ENCODE peak calls at places on chromosomes 7 and 10, in nine cellular contexts. C is choroid plexus epithelial cell, M is BE2C, F is cardiac fibroblast, D is GM12878, Y is A673, V is cardiac muscle cell, R is neural progenitor cell, S is AG04450. K is an unnamed sample.

GRCh38 chr10:70557086-70557845 is 45.3 kb downstream of the PRF1 start:
- DNase-seq in C (no peak), R (no peak), M (no peak), Y (no peak), S (no peak), F (no peak), V (no peak), D (no peak), K (no peak)

GRCh38 chr7:1562611-1563051 is 6.6 kb upstream of the TMEM184A start:
- DNase-seq in M (peak), S (peak), V (no peak), C (no peak), R (no peak), Y (no peak), F (no peak), D (no peak), K (no peak)

GRCh38 chr10:79981673-79982485 is 33.0 kb upstream of the SFTPD start:
- DNase-seq in F (peak), D (no peak), Y (peak), C (peak), M (peak), V (peak), R (peak), S (no peak), K (peak)

GRCh38 chr10:25078659-25079429 is 62.4 kb downstream of the THNSL1 start:
- DNase-seq in Y (no peak), R (no peak), D (no peak), C (no peak), F (peak), S (no peak), M (no peak), V (no peak), K (no peak)

GRCh38 chr10:129520440-129521080 is 53.5 kb downstream of the MGMT start:
- DNase-seq in R (no peak), M (no peak), D (no peak), S (no peak), Y (no peak), V (no peak), C (no peak), F (no peak), K (no peak)

GRCh38 chr10:86117051-86117450 is 249.5 kb downstream of the GRID1 start:
- DNase-seq in D (no peak), Y (no peak), C (no peak), V (no peak), S (no peak), M (no peak), F (no peak), R (no peak), K (no peak)

GRCh38 chr10:102791754-102792153 is 45.5 kb downstream of the CYP17A1 start:
- DNase-seq in M (no peak), D (no peak), R (no peak), S (no peak), C (no peak), V (no peak), Y (no peak), F (no peak), K (no peak)

GRCh38 chr10:19954601-19955000 is 138.4 kb downstream of the PLXDC2 start:
- DNase-seq in M (no peak), S (no peak), V (no peak), D (no peak), Y (no peak), C (no peak), F (no peak), R (no peak), K (no peak)

GRCh38 chr10:15486404-15486803 is 115.3 kb upstream of the FAM171A1 start:
- DNase-seq in M (no peak), D (no peak), Y (no peak), C (peak), F (no peak), S (no peak), V (peak), R (no peak), K (no peak)

GRCh38 chr7:73952266-73952665 is 75.7 kb upstream of the ELN start:
- DNase-seq in V (no peak), R (no peak), D (no peak), F (no peak), S (no peak), C (no peak), M (no peak), Y (no peak), K (no peak)

GRCh38 chr10:121978511-121978910 is 3.5 kb upstream of the NSMCE4A start:
- DNase-seq in R (no peak), V (no peak), M (no peak), C (no peak), F (no peak), D (no peak), Y (no peak), S (no peak), K (no peak)

GRCh38 chr10:6065845-6066244 is 3.7 kb upstream of the IL2RA start:
- DNase-seq in Y (no peak), C (peak), S (no peak), D (no peak), M (no peak), V (peak), F (peak), R (no peak), K (no peak)

GRCh38 chr10:121675344-121675743 is 77.1 kb upstream of the FGFR2 start:
- DNase-seq in C (no peak), Y (no peak), V (no peak), F (no peak), M (no peak), D (no peak), R (no peak), S (no peak), K (peak)

GRCh38 chr7:100889761-100890639 is 485 bp upstream of the UFSP1 start:
- DNase-seq in F (peak), R (peak), D (peak), M (peak), C (peak), V (peak), S (peak), Y (peak), K (peak)

GRCh38 chr7:70660154-70660818 is 471.7 kb upstream of the GALNT17 start:
- DNase-seq in S (no peak), Y (no peak), V (no peak), M (no peak), R (no peak), C (no peak), F (no peak), D (no peak), K (no peak)

GRCh38 chr10:71735709-71736569 is 16.4 kb upstream of the C10orf105 start:
- DNase-seq in D (no peak), S (no peak), C (no peak), F (no peak), Y (no peak), M (no peak), R (no peak), V (no peak), K (no peak)

GRCh38 chr7:127437772-127438330 is 45.3 kb upstream of the ZNF800 start:
- DNase-seq in R (no peak), Y (peak), F (peak), M (no peak), V (peak), S (peak), D (no peak), C (peak), K (peak)

GRCh38 chr10:70985824-70986336 is 97.5 kb upstream of the PCBD1 start:
- DNase-seq in S (no peak), V (no peak), M (no peak), F (no peak), R (no peak), D (no peak), Y (no peak), C (no peak), K (peak)

GRCh38 chr7:35334511-35334910 is 80.6 kb upstream of the TBX20 start:
- DNase-seq in R (no peak), S (no peak), Y (no peak), M (no peak), V (no peak), F (peak), D (no peak), C (peak), K (peak)

GRCh38 chr7:157432541-157432956 is 95.7 kb downstream of the DNAJB6 start:
- DNase-seq in C (peak), S (peak), Y (peak), V (peak), M (peak), D (no peak), F (peak), R (peak), K (peak)

GRCh38 chr7:2519119-2519930 is at the start of gene LFNG:
- DNase-seq in F (peak), Y (peak), M (peak), S (peak), R (peak), D (peak), C (peak), V (peak), K (peak)

GRCh38 chr7:34307540-34307939 is 350.5 kb upstream of the NPSR1 start:
- DNase-seq in F (no peak), R (no peak), C (no peak), V (no peak), S (no peak), M (no peak), D (no peak), Y (no peak), K (no peak)

GRCh38 chr7:149741629-149742028 is 31.8 kb downstream of the ZNF467 start:
- DNase-seq in D (no peak), F (no peak), V (peak), R (no peak), C (no peak), S (no peak), M (peak), Y (peak), K (no peak)
- H3K4me3 ChIP-seq in D (peak), F (no peak), V (no peak), R (no peak), C (no peak), S (no peak), M (peak), Y (peak), K (no peak)

GRCh38 chr7:117403737-117404136 is 23.6 kb downstream of the ASZ1 start:
- DNase-seq in V (no peak), D (no peak), S (no peak), R (no peak), Y (no peak), C (no peak), M (no peak), F (no peak), K (no peak)

GRCh38 chr7:117402109-117402508 is 25.2 kb downstream of the ASZ1 start:
- DNase-seq in F (peak), V (no peak), R (peak), D (no peak), C (peak), S (no peak), M (no peak), Y (no peak), K (peak)

GRCh38 chr7:117399820-117400422 is 27.4 kb downstream of the ASZ1 start:
- DNase-seq in C (peak), R (no peak), F (peak), M (no peak), Y (peak), V (peak), D (no peak), S (no peak), K (peak)

GRCh38 chr7:117401293-117402002 is 25.8 kb downstream of the ASZ1 start:
- DNase-seq in C (peak), D (no peak), V (peak), S (no peak), Y (peak), F (peak), M (no peak), R (peak), K (peak)

GRCh38 chr7:117405519-117405918 is 21.8 kb downstream of the ASZ1 start:
- DNase-seq in M (no peak), V (no peak), C (no peak), Y (no peak), D (no peak), F (no peak), S (no peak), R (peak), K (no peak)
- TF ChIP-seq CTCF in M (no peak), V (no peak), C (peak), Y (peak), D (no peak), F (no peak), S (peak), R (peak), K (no peak)

DNA sequence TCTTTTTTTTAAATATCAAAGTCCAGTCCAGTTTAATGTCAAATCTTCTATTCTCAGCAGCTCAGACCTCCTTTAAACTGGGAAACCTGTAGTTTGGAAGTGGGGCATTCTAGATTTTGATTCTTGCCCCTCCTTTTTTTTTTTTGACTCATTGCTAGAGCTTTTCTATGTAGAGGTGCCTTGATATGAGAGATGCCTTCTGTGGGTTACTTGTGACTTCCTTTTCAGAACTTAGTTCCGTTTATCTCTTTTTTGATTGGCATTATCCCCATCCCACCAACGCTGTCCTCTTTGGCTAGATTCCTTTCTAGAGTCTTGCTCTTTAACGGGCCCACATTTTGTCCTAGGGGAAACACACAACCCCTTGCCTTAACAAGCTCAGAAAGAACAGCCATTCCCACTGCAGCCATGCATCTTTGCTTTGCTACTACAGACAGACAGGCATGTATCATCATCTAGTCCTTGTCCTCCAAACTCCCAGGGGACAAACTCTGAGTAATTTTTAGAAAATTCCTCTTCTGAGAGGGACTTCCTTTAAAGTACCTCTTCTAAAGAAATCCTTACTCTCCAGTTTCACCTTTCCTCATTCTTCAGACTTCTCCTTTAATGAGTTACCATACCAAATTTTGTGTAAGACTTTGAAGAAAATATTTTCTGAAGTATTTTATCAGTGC is 153.6 kb downstream of the PHF14 start:
- DNase-seq in R (no peak), F (peak), D (no peak), V (no peak), C (no peak), S (no peak), M (no peak), Y (peak), K (no peak)
- H3K4me3 ChIP-seq in R (no peak), F (no peak), D (no peak), V (no peak), C (no peak), S (no peak), M (no peak), Y (no peak), K (no peak)

GRCh38 chr7:66837661-66838060 is 83.4 kb upstream of the TMEM248 start:
- DNase-seq in M (no peak), F (no peak), C (no peak), S (no peak), R (no peak), D (no peak), V (no peak), Y (no peak), K (no peak)

GRCh38 chr7:66839814-66840213 is 81.2 kb upstream of the TMEM248 start:
- DNase-seq in C (no peak), R (no peak), D (no peak), Y (no peak), F (no peak), M (no peak), V (no peak), S (no peak), K (no peak)

GRCh38 chr7:66840316-66840715 is 80.7 kb upstream of the TMEM248 start:
- DNase-seq in D (no peak), C (no peak), R (no peak), M (peak), S (no peak), Y (no peak), V (no peak), F (no peak), K (no peak)

GRCh38 chr7:66832531-66833351 is 88.3 kb upstream of the TMEM248 start:
- DNase-seq in R (no peak), S (no peak), D (no peak), F (no peak), M (no peak), Y (no peak), C (no peak), V (no peak), K (no peak)

DNA sequence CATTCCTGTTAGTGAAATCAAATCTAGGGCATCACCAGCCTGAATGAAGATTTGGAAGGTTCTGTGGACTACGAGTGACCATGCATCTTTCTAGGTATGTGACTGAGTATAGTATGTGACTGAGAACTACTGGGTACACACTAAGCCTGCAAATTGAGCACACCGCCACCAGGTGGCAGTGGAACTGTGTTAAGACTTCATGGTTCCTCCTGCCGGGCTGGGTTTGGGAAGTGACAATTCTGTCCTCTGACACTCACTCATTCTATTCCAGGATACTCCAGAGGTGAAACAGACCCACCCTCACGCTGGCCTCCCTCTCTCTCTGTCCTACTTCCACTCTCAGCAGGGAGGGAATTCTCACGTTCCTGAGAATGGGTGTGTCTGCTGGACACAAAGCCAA is 84.0 kb upstream of the TMEM248 start:
- DNase-seq in R (peak), Y (peak), D (no peak), F (peak), M (peak), S (no peak), V (peak), C (peak), K (peak)
- TF ChIP-seq CTCF in R (peak), Y (peak), D (peak), F (peak), M (peak), S (peak), V (peak), C (peak), K (peak)

GRCh38 chr10:48251152-48251524 is 23.4 kb downstream of the FRMPD2 start:
- DNase-seq in Y (peak), F (peak), D (no peak), C (peak), S (no peak), V (peak), R (no peak), M (no peak), K (peak)

GRCh38 chr10:48249004-48249762 is 25.3 kb downstream of the FRMPD2 start:
- DNase-seq in S (no peak), D (no peak), V (no peak), F (no peak), M (no peak), R (no peak), C (no peak), Y (no peak), K (no peak)

GRCh38 chr10:48248462-48248861 is 26.0 kb downstream of the FRMPD2 start:
- DNase-seq in V (no peak), D (no peak), S (no peak), M (no peak), R (no peak), C (no peak), F (no peak), Y (no peak), K (no peak)

GRCh38 chr10:48251525-48252353 is 22.8 kb downstream of the FRMPD2 start:
- DNase-seq in Y (no peak), D (no peak), S (no peak), F (no peak), R (no peak), V (no peak), M (no peak), C (no peak), K (peak)

GRCh38 chr10:48249763-48250351 is 24.6 kb downstream of the FRMPD2 start:
- DNase-seq in F (no peak), Y (no peak), S (no peak), C (no peak), M (no peak), R (no peak), V (no peak), D (no peak), K (no peak)
- H3K4me3 ChIP-seq in F (no peak), Y (no peak), S (no peak), C (no peak), M (no peak), R (no peak), V (no peak), D (no peak), K (no peak)

GRCh38 chr7:129388353-129389098 is 45.7 kb upstream of the STRIP2 start:
- DNase-seq in Y (no peak), C (no peak), R (no peak), S (no peak), D (no peak), F (no peak), M (no peak), V (no peak), K (no peak)

GRCh38 chr7:129387537-129387936 is 46.7 kb upstream of the STRIP2 start:
- DNase-seq in C (no peak), R (peak), S (no peak), D (no peak), Y (no peak), M (no peak), V (no peak), F (no peak), K (no peak)

GRCh38 chr7:129390314-129390713 is 43.9 kb upstream of the STRIP2 start:
- DNase-seq in S (no peak), F (no peak), R (no peak), C (no peak), D (no peak), V (no peak), Y (no peak), M (no peak), K (no peak)

GRCh38 chr7:129391546-129392211 is 42.6 kb upstream of the STRIP2 start:
- DNase-seq in R (no peak), C (no peak), V (no peak), D (no peak), S (no peak), M (no peak), Y (no peak), F (no peak), K (no peak)

GRCh38 chr7:129389829-129390228 is 44.4 kb upstream of the STRIP2 start:
- DNase-seq in Y (no peak), D (no peak), S (no peak), F (no peak), C (no peak), V (no peak), M (no peak), R (no peak), K (no peak)
- TF ChIP-seq CTCF in Y (no peak), D (no peak), S (peak), F (no peak), C (peak), V (no peak), M (peak), R (peak), K (no peak)

DNA sequence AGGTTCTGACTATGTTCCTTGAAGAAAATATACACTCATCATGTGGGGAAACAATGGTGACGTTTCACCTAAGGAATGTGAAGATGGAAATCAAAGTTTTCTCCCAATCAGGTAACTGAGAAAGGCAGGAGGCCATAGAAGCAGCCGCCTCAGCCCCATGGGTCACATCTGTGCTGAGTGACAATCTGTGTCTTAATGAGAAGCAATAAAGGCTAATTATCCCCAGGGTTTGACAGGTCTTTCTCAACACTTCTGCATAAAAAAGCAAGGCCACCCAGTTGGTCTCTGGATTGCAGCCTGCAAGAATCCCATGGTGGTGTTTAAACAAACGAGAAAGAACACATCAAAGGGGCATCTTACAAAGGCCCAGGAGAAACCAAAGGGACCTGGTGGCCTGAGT is 91.1 kb upstream of the TNS3 start:
- DNase-seq in R (peak), M (no peak), F (peak), Y (no peak), V (no peak), C (no peak), S (no peak), D (no peak), K (peak)
- H3K4me3 ChIP-seq in R (no peak), M (no peak), F (no peak), Y (no peak), V (no peak), C (no peak), S (no peak), D (no peak), K (no peak)

DNA sequence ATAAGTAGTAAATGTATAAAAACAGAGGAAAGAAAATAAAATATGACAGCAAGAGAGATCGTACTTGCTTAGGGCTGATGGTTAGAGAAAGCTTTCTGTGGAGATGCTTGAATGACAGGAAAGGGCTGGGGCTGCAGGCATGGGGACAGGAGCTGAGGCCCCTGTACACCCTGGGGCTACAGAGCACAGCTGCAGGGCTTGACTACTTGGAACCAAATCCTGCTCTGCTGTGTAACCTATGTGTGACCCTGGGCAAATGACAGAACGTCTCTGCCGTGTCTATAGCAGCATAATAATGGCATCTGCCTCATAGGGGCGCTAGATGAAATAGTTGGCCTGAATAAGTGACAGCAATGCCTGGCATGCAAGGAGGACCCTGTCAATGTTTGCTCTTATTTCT is 254.1 kb downstream of the USP6NL start:
- DNase-seq in V (no peak), Y (no peak), R (no peak), F (no peak), C (no peak), S (no peak), D (no peak), M (no peak), K (no peak)
- TF ChIP-seq CTCF in V (no peak), Y (no peak), R (peak), F (no peak), C (no peak), S (no peak), D (no peak), M (no peak), K (no peak)

GRCh38 chr10:123141791-123142700 is 5.9 kb upstream of the HMX2 start:
- DNase-seq in F (no peak), M (no peak), R (peak), C (no peak), V (no peak), S (no peak), D (no peak), Y (no peak), K (no peak)
- H3K4me3 ChIP-seq in F (no peak), M (no peak), R (peak), C (no peak), V (no peak), S (no peak), D (no peak), Y (no peak), K (no peak)

K was measured in bronchial epithelial cell.